ENCODE peak calls at places on chromosomes 5 and 9, in five cellular contexts. W is foreskin keratinocyte; Z is hypothalamus; A is activated naive CD4-positive, alpha-beta T cell treated with anti-CD3 and anti-CD28 coated beads for 36 hours; U is body of pancreas. G is an unnamed sample.

GRCh38 chr5:156431956-156432829 is 105.2 kb downstream of the SGCD start:
- DNase-seq in Z (no peak), W (no peak), A (no peak), U (peak; percentile 6), G (no peak)

GRCh38 chr5:106962464-106963230 is 708.1 kb downstream of the EFNA5 start:
- DNase-seq in W (no peak), U (no peak), Z (no peak), A (no peak), G (no peak)

GRCh38 chr5:151213803-151214613 is 9.9 kb downstream of the CCDC69 start:
- DNase-seq in A (peak; percentile 95), U (peak; percentile 59), W (peak; percentile 15), Z (no peak), G (peak; percentile 39)

GRCh38 chr5:169071-169727 is 22.1 kb upstream of the LRRC14B start:
- DNase-seq in Z (no peak), A (no peak), U (peak; percentile 41), W (no peak), G (no peak)

GRCh38 chr5:885529-885928 is 7.1 kb downstream of the BRD9 start:
- DNase-seq in U (no peak), W (no peak), A (no peak), Z (no peak), G (no peak)

GRCh38 chr5:113367586-113367985 is 67.2 kb downstream of the TSSK1B start:
- DNase-seq in A (no peak), Z (no peak), U (no peak), W (no peak), G (no peak)

GRCh38 chr5:60649288-60649917 is 50.6 kb downstream of the DEPDC1B start:
- DNase-seq in U (no peak), A (no peak), W (peak; percentile 51), Z (no peak), G (peak; percentile 21)

GRCh38 chr5:95892784-95893354 is 68.8 kb downstream of the ELL2 start:
- DNase-seq in W (no peak), U (peak; percentile 58), Z (no peak), A (peak; percentile 53), G (peak; percentile 18)

GRCh38 chr5:146860213-146860891 is 18.2 kb downstream of the PPP2R2B start:
- DNase-seq in W (no peak), A (no peak), Z (no peak), U (no peak), G (peak; percentile 2)

GRCh38 chr5:78540335-78541057 is 108.1 kb downstream of the LHFPL2 start:
- DNase-seq in W (no peak), Z (peak; percentile 32), U (no peak), A (no peak), G (no peak)

GRCh38 chr5:73104326-73104725 is 16.0 kb upstream of the TMEM171 start:
- DNase-seq in A (no peak), Z (no peak), U (no peak), W (no peak), G (no peak)

GRCh38 chr9:133406039-133406438 is 11.8 kb downstream of the REXO4 start:
- DNase-seq in W (no peak), U (no peak), A (no peak), Z (no peak), G (no peak)

GRCh38 chr5:20335978-20336377 is 348.0 kb upstream of the CDH18 start:
- DNase-seq in W (no peak), Z (no peak), U (no peak), A (no peak), G (no peak)

GRCh38 chr9:131673531-131673930 is 66.3 kb downstream of the RAPGEF1 start:
- DNase-seq in W (no peak), U (no peak), Z (no peak), A (no peak), G (no peak)

GRCh38 chr5:172283020-172283861 is at the start of gene UBTD2:
- DNase-seq in Z (no peak), A (peak; percentile 70), U (peak; percentile 88), W (peak; percentile 49), G (peak; percentile 43)

GRCh38 chr5:76709762-76710161 is 6.2 kb upstream of the F2R start:
- DNase-seq in W (peak; percentile 67), Z (no peak), U (no peak), A (no peak), G (no peak)

GRCh38 chr9:74218374-74219063 is 278.6 kb upstream of the RORB start:
- DNase-seq in W (no peak), Z (no peak), A (no peak), U (no peak), G (no peak)

GRCh38 chr9:136249881-136250559 is 4.4 kb upstream of the QSOX2 start:
- DNase-seq in W (no peak), U (peak; percentile 93), Z (no peak), A (no peak), G (no peak)

GRCh38 chr9:135034106-135034505 is 53.4 kb upstream of the OLFM1 start:
- DNase-seq in Z (no peak), U (no peak), A (no peak), W (no peak), G (no peak)

GRCh38 chr5:36492998-36493655 is 113.3 kb upstream of the SLC1A3 start:
- DNase-seq in A (no peak), U (no peak), W (peak; percentile 71), Z (no peak), G (no peak)

GRCh38 chr5:179601871-179602625 is 21.4 kb downstream of the HNRNPH1 start:
- DNase-seq in W (no peak), Z (no peak), A (no peak), U (no peak), G (no peak)

GRCh38 chr5:14551211-14551610 is 30.4 kb upstream of the OTULINL start:
- DNase-seq in U (no peak), W (no peak), A (no peak), Z (no peak), G (no peak)

GRCh38 chr9:16976427-16976826 is 106.0 kb upstream of the BNC2 start:
- DNase-seq in Z (no peak), W (no peak), A (no peak), U (no peak), G (no peak)

GRCh38 chr9:129281506-129282145 is 103.6 kb upstream of the IER5L start:
- DNase-seq in Z (no peak), U (no peak), W (no peak), A (peak; percentile 2), G (no peak)

GRCh38 chr9:114684036-114684435 is 2.0 kb upstream of the TEX48 start:
- DNase-seq in U (no peak), Z (no peak), W (no peak), A (peak; percentile 52), G (no peak)

GRCh38 chr5:143182901-143183820 is 220.3 kb downstream of the NR3C1 start:
- DNase-seq in W (no peak), A (peak; percentile 73), Z (no peak), U (no peak), G (no peak)

GRCh38 chr5:143992461-143992860 is 178.0 kb downstream of the YIPF5 start:
- DNase-seq in W (no peak), U (no peak), Z (no peak), A (no peak), G (no peak)

GRCh38 chr5:72194846-72195245 is 87.6 kb downstream of the MAP1B start:
- DNase-seq in A (no peak), W (no peak), U (no peak), Z (no peak), G (no peak)

GRCh38 chr9:20640331-20641187 is 18.3 kb upstream of the MLLT3 start:
- DNase-seq in W (peak; percentile 80), U (peak; percentile 76), Z (peak; percentile 2), A (peak; percentile 85), G (no peak)

GRCh38 chr5:100667021-100667671 is 132.0 kb downstream of the FAM174A start:
- DNase-seq in W (peak; percentile 89), Z (no peak), A (no peak), U (no peak), G (peak; percentile 17)

GRCh38 chr5:1507457-1507856 is 16.3 kb downstream of the LPCAT1 start:
- DNase-seq in A (no peak), U (no peak), W (no peak), Z (no peak), G (no peak)

GRCh38 chr9:121921444-121921843 is 171.7 kb downstream of the TTLL11 start:
- DNase-seq in A (no peak), W (no peak), U (no peak), Z (no peak), G (no peak)

GRCh38 chr5:101950050-101950449 is 346.0 kb downstream of the SLCO4C1 start:
- DNase-seq in Z (no peak), W (no peak), U (no peak), A (no peak), G (no peak)

GRCh38 chr9:127754099-127754760 is 19.1 kb upstream of the TOR2A start:
- DNase-seq in U (no peak), W (no peak), Z (no peak), A (no peak), G (no peak)

GRCh38 chr5:147901555-147901954 is 4.8 kb downstream of the C5orf46 start:
- DNase-seq in U (no peak), Z (no peak), A (no peak), W (no peak), G (no peak)

GRCh38 chr5:172769598-172770373 is 1.2 kb downstream of the DUSP1 start:
- DNase-seq in A (no peak), W (peak; percentile 32), Z (no peak), U (peak; percentile 51), G (peak; percentile 42)

G was measured in fibroblast of the conjunctiva.